ENCODE peak calls at places on chromosomes 16 and 17, in five cellular contexts. F is breast epithelium; T is activated CD8-positive, alpha-beta T cell treated with anti-CD3 and anti-CD28 coated beads for 36 hours; E is MV-4-11; A is epithelial cell of prostate. D is an unnamed sample.

GRCh38 chr16:88836791-88837190 is 20.0 kb downstream of the GALNS start:
- DNase-seq in F (no peak), T (no peak), E (no peak), A (no peak), D (no peak)

GRCh38 chr17:17750881-17751280 is 69.6 kb downstream of the RAI1 start:
- DNase-seq in F (no peak), T (peak; percentile 78), E (peak; percentile 88), A (no peak), D (peak; percentile 52)

GRCh38 chr17:7914771-7915610 is 1.1 kb downstream of the RNF227 start:
- DNase-seq in F (no peak), T (no peak), E (no peak), A (no peak), D (no peak)

GRCh38 chr16:3054965-3055733 is 8.8 kb downstream of the MMP25 start:
- DNase-seq in F (no peak), T (peak; percentile 53), E (peak; percentile 75), A (no peak), D (no peak)

GRCh38 chr17:76501827-76502307 is 644 bp upstream of the RHBDF2 start:
- DNase-seq in F (no peak), T (no peak), E (no peak), A (no peak), D (no peak)

GRCh38 chr17:6135996-6136395 is 65.8 kb downstream of the WSCD1 start:
- DNase-seq in F (no peak), T (no peak), E (no peak), A (no peak), D (no peak)

GRCh38 chr17:50196826-50197225 is 4.6 kb downstream of the COL1A1 start:
- DNase-seq in F (no peak), T (no peak), E (no peak), A (no peak), D (no peak)

GRCh38 chr17:32516450-32516849 is 29.7 kb downstream of the CDK5R1 start:
- DNase-seq in F (no peak), T (no peak), E (no peak), A (no peak), D (no peak)

GRCh38 chr16:11673091-11674000 is 5.1 kb downstream of the SNN start:
- DNase-seq in F (no peak), T (no peak), E (no peak), A (no peak), D (no peak)

GRCh38 chr16:2585651-2586081 is 47.8 kb downstream of the PDPK1 start:
- DNase-seq in F (peak; percentile 17), T (no peak), E (no peak), A (no peak), D (no peak)

GRCh38 chr17:31424944-31425582 is 33.6 kb downstream of the RAB11FIP4 start:
- DNase-seq in F (no peak), T (no peak), E (no peak), A (no peak), D (no peak)

GRCh38 chr16:81715358-81716196 is 63.5 kb upstream of the PLCG2 start:
- DNase-seq in F (no peak), T (peak; percentile 51), E (no peak), A (no peak), D (no peak)